ENCODE peak calls at places on chromosomes 2 and 18, in ten cellular contexts. E, P, T, N, K, Q, C, I, X and D are unnamed samples.

GRCh38 chr2:43152711-43153627 is 73.4 kb downstream of the ZFP36L2 start:
- DNase-seq in E (no peak), P (no peak), T (no peak), N (no peak), K (no peak), Q (no peak), C (no peak), I (no peak), X (no peak), D (no peak)

GRCh38 chr2:206851511-206851910 is 86.1 kb downstream of the FASTKD2 start:
- DNase-seq in E (no peak), P (no peak), T (no peak), N (no peak), K (no peak), Q (no peak), C (no peak), I (no peak), X (no peak), D (no peak)

GRCh38 chr2:158034198-158034831 is 67.4 kb upstream of the UPP2 start:
- DNase-seq in E (no peak), P (peak; percentile 48), T (peak; percentile 68), N (peak; percentile 14), K (no peak), Q (peak; percentile 70), C (no peak), I (no peak), X (peak; percentile 68), D (no peak)

GRCh38 chr2:37371979-37372378 is 27.5 kb downstream of the QPCT start:
- DNase-seq in E (no peak), P (no peak), T (no peak), N (no peak), K (no peak), Q (no peak), C (no peak), I (no peak), X (no peak), D (no peak)

GRCh38 chr2:109351164-109351756 is 222.3 kb downstream of the SH3RF3 start:
- DNase-seq in E (peak; percentile 80), P (peak; percentile 84), T (no peak), N (no peak), K (no peak), Q (peak; percentile 66), C (peak; percentile 84), I (peak; percentile 54), X (no peak), D (peak; percentile 59)

GRCh38 chr2:112181571-112182290 is 43.5 kb downstream of the FBLN7 start:
- DNase-seq in E (no peak), P (no peak), T (peak; percentile 36), N (no peak), K (no peak), Q (no peak), C (peak; percentile 81), I (no peak), X (no peak), D (no peak)

GRCh38 chr2:15560988-15561573 is at the start of gene NBAS:
- DNase-seq in E (peak; percentile 86), P (peak; percentile 87), T (peak; percentile 88), N (peak; percentile 85), K (peak; percentile 37), Q (peak; percentile 78), C (peak; percentile 88), I (peak; percentile 49), X (peak; percentile 95), D (peak; percentile 86)

GRCh38 chr2:124877065-124877671 is 852.1 kb downstream of the CNTNAP5 start:
- DNase-seq in E (no peak), P (peak; percentile 81), T (no peak), N (no peak), K (no peak), Q (peak; percentile 48), C (no peak), I (no peak), X (no peak), D (no peak)

GRCh38 chr18:35106845-35107148 is 65.6 kb downstream of the MAPRE2 start:
- DNase-seq in E (no peak), P (no peak), T (no peak), N (no peak), K (no peak), Q (no peak), C (no peak), I (no peak), X (no peak), D (no peak)

GRCh38 chr2:160140001-160140400 is 60.1 kb downstream of the ITGB6 start:
- DNase-seq in E (no peak), P (no peak), T (no peak), N (no peak), K (no peak), Q (no peak), C (no peak), I (no peak), X (no peak), D (no peak)

GRCh38 chr2:100297511-100297910 is 24.8 kb downstream of the LONRF2 start:
- DNase-seq in E (no peak), P (no peak), T (no peak), N (no peak), K (no peak), Q (no peak), C (no peak), I (no peak), X (no peak), D (no peak)

GRCh38 chr2:42450136-42450535 is 43.6 kb downstream of the KCNG3 start:
- DNase-seq in E (no peak), P (peak; percentile 73), T (no peak), N (no peak), K (no peak), Q (peak; percentile 27), C (no peak), I (no peak), X (no peak), D (no peak)

GRCh38 chr18:25561923-25562322 is 210.0 kb upstream of the ZNF521 start:
- DNase-seq in E (no peak), P (peak; percentile 7), T (peak; percentile 62), N (no peak), K (no peak), Q (no peak), C (no peak), I (no peak), X (no peak), D (no peak)

GRCh38 chr2:67256892-67257291 is 140.2 kb upstream of the ETAA1 start:
- DNase-seq in E (no peak), P (peak; percentile 91), T (no peak), N (no peak), K (no peak), Q (peak; percentile 40), C (no peak), I (no peak), X (no peak), D (no peak)

GRCh38 chr18:2656237-2657042 is 914 bp downstream of the SMCHD1 start:
- DNase-seq in E (peak; percentile 60), P (peak; percentile 53), T (peak; percentile 75), N (peak; percentile 13), K (no peak), Q (peak; percentile 18), C (peak; percentile 88), I (no peak), X (peak; percentile 72), D (no peak)

GRCh38 chr2:105748564-105748963 is 3.9 kb downstream of the NCK2 start:
- DNase-seq in E (no peak), P (no peak), T (no peak), N (no peak), K (no peak), Q (no peak), C (no peak), I (no peak), X (no peak), D (no peak)

GRCh38 chr2:37809525-37809924 is 115.6 kb upstream of the RMDN2 start:
- DNase-seq in E (no peak), P (peak; percentile 50), T (peak; percentile 46), N (no peak), K (no peak), Q (peak; percentile 41), C (no peak), I (no peak), X (no peak), D (no peak)

GRCh38 chr2:148532049-148532428 is 112.5 kb upstream of the EPC2 start:
- DNase-seq in E (no peak), P (no peak), T (no peak), N (no peak), K (no peak), Q (no peak), C (no peak), I (no peak), X (no peak), D (no peak)

GRCh38 chr2:137118140-137118539 is 352.8 kb downstream of the THSD7B start:
- DNase-seq in E (no peak), P (peak; percentile 14), T (no peak), N (no peak), K (no peak), Q (no peak), C (no peak), I (no peak), X (no peak), D (no peak)

GRCh38 chr2:148926291-148926961 is 51.4 kb downstream of the KIF5C start:
- DNase-seq in E (no peak), P (peak; percentile 4), T (peak; percentile 56), N (peak; percentile 68), K (peak; percentile 9), Q (peak; percentile 22), C (peak; percentile 81), I (no peak), X (peak; percentile 48), D (no peak)

GRCh38 chr2:17747684-17748452 is 5.7 kb downstream of the SMC6 start:
- DNase-seq in E (no peak), P (peak; percentile 42), T (no peak), N (no peak), K (no peak), Q (peak; percentile 47), C (no peak), I (no peak), X (no peak), D (no peak)

GRCh38 chr2:84878896-84879594 is 1.8 kb downstream of the TRABD2A start:
- DNase-seq in E (no peak), P (no peak), T (no peak), N (no peak), K (no peak), Q (no peak), C (no peak), I (no peak), X (no peak), D (peak; percentile 46)
- H3K27me3 ChIP-seq in E (peaks cover 5% of the 10 kb centered on the region), P (peaks cover 5% of the 10 kb centered on the region), T (peaks cover 80% of the 10 kb centered on the region), N (peaks cover 7% of the 10 kb centered on the region), K (no peaks in the 10 kb centered on the region), Q (peaks cover 15% of the 10 kb centered on the region), C (peaks cover 42% of the 10 kb centered on the region), I (no peaks in the 10 kb centered on the region), X (peaks cover 5% of the 10 kb centered on the region), D (peaks cover 12% of the 10 kb centered on the region)

GRCh38 chr18:59267511-59268126 is 5.6 kb downstream of the RAX start:
- DNase-seq in E (no peak), P (no peak), T (no peak), N (no peak), K (no peak), Q (no peak), C (no peak), I (no peak), X (no peak), D (no peak)
- TF ChIP-seq CTCF in E (no peak), P (no peak), T (no peak), N (no peak), K (no peak), Q (no peak), C (no peak), I (no peak), X (no peak), D (no peak)

GRCh38 chr18:77254711-77255110 is 5.1 kb downstream of the GALR1 start:
- DNase-seq in E (no peak), P (no peak), T (no peak), N (no peak), K (no peak), Q (peak; percentile 21), C (no peak), I (no peak), X (no peak), D (no peak)
- H3K27me3 ChIP-seq in E (peaks cover 13% of the 10 kb centered on the region), P (peaks cover 8% of the 10 kb centered on the region), T (peaks cover 77% of the 10 kb centered on the region), N (peaks cover 23% of the 10 kb centered on the region), K (no peaks in the 10 kb centered on the region), Q (peaks cover 10% of the 10 kb centered on the region), C (peaks cover 70% of the 10 kb centered on the region), I (no peaks in the 10 kb centered on the region), X (peaks cover 23% of the 10 kb centered on the region), D (peaks cover 9% of the 10 kb centered on the region)

GRCh38 chr2:235498556-235499305 is 4.9 kb downstream of the AGAP1 start:
- DNase-seq in E (no peak), P (peak; percentile 56), T (no peak), N (no peak), K (no peak), Q (no peak), C (no peak), I (no peak), X (no peak), D (no peak)
- TF ChIP-seq CTCF in E (no peak), P (no peak), T (no peak), N (no peak), K (no peak), Q (peak; percentile 20), C (no peak), I (no peak), X (no peak), D (peak; percentile 46)